ENCODE peak calls at places on chromosomes 16 and 17, in six cellular contexts. U is H1, A is Kasumi-1, K is NCI-H1417 treated with DMSO at 0.1 percent for 48 hours, D is RPMI8226, J is SK-N-SH. E is an unnamed sample.

GRCh38 chr17:37438141-37438540 is 31.5 kb downstream of the TADA2A start:
- DNase-seq in A (peak; percentile 13), D (no peak), J (no peak), K (no peak), U (no peak), E (no peak)

GRCh38 chr17:4293572-4293971 is 29.8 kb upstream of the ANKFY1 start:
- DNase-seq in U (no peak), A (no peak), D (no peak), J (no peak), K (no peak), E (no peak)

GRCh38 chr17:80877095-80877828 is 114.4 kb upstream of the CHMP6 start:
- DNase-seq in A (peak; percentile 59), U (no peak), J (no peak), D (no peak), K (no peak), E (peak; percentile 5)

GRCh38 chr17:58679263-58680037 is 12.4 kb downstream of the TEX14 start:
- DNase-seq in K (no peak), U (no peak), J (no peak), D (no peak), A (no peak), E (no peak)

GRCh38 chr16:68893710-68894705 is 50.7 kb downstream of the TANGO6 start:
- DNase-seq in J (no peak), A (peak; percentile 41), D (no peak), U (peak; percentile 56), K (no peak), E (no peak)

GRCh38 chr17:13600475-13601316 is 1.0 kb downstream of the HS3ST3A1 start:
- DNase-seq in D (no peak), A (no peak), J (peak; percentile 46), K (no peak), U (peak; percentile 67), E (no peak)

GRCh38 chr16:6019490-6019991 is 921.9 kb upstream of the EEF2KMT start:
- DNase-seq in U (peak; percentile 76), J (peak; percentile 78), D (no peak), K (no peak), A (no peak), E (peak; percentile 83)

GRCh38 chr17:8665681-8666080 is 35.2 kb upstream of the MYH10 start:
- DNase-seq in U (no peak), D (no peak), A (no peak), K (no peak), J (no peak), E (no peak)

GRCh38 chr16:65061935-65062334 is 59.9 kb downstream of the CDH11 start:
- DNase-seq in D (no peak), A (no peak), J (no peak), K (no peak), U (no peak), E (no peak)

E was measured in posterior cingulate gyrus.